ENCODE peak calls at places on chromosome 2, in five cellular contexts. C, Z, J, F and W are unnamed samples.

GRCh38 chr2:216221806-216222205 is 112.7 kb downstream of the XRCC5 start:
- DNase-seq in J (no peak), F (no peak), C (no peak), Z (no peak), W (no peak)

GRCh38 chr2:241072553-241073165 is 29.4 kb downstream of the MTERF4 start:
- DNase-seq in Z (no peak), J (no peak), F (no peak), C (no peak), W (no peak)

GRCh38 chr2:120224256-120224655 is 1.1 kb upstream of the TMEM185B start:
- DNase-seq in J (no peak), C (no peak), F (no peak), Z (no peak), W (no peak)

GRCh38 chr2:237515621-237516275 is 28.7 kb downstream of the MLPH start:
- DNase-seq in J (peak), Z (no peak), F (no peak), C (no peak), W (no peak)

GRCh38 chr2:9524291-9524690 is 31.3 kb downstream of the ADAM17 start:
- DNase-seq in C (no peak), Z (no peak), J (no peak), F (no peak), W (no peak)

GRCh38 chr2:235143789-235144188 is 192.0 kb downstream of the SH3BP4 start:
- DNase-seq in F (no peak), Z (no peak), C (no peak), J (no peak), W (no peak)

GRCh38 chr2:239204876-239205468 is 195.8 kb downstream of the HDAC4 start:
- DNase-seq in F (no peak), C (no peak), Z (no peak), J (no peak), W (no peak)

GRCh38 chr2:101558740-101559508 is 84.0 kb upstream of the RFX8 start:
- DNase-seq in J (no peak), Z (no peak), F (peak), C (no peak), W (no peak)

GRCh38 chr2:10499911-10500521 is 51.9 kb upstream of the ODC1 start:
- DNase-seq in Z (no peak), C (no peak), J (no peak), F (no peak), W (no peak)

GRCh38 chr2:187698374-187699110 is 144.3 kb upstream of the TFPI start:
- DNase-seq in J (no peak), C (no peak), F (no peak), Z (no peak), W (no peak)

GRCh38 chr2:54631755-54632154 is 91.7 kb upstream of the EML6 start:
- DNase-seq in Z (no peak), J (no peak), F (no peak), C (no peak), W (no peak)

GRCh38 chr2:29606105-29606871 is 315.1 kb downstream of the ALK start:
- DNase-seq in F (peak), C (no peak), J (no peak), Z (no peak), W (no peak)